ENCODE peak calls at places on chromosomes 13 and 19, in eight cellular contexts. L, T, N, V, G, U, E and Z are unnamed samples.

GRCh38 chr13:98285317-98285716 is 108.2 kb upstream of the RNF113B start:
- DNase-seq in L (peak), T (peak), N (no peak), V (peak), G (no peak), U (no peak), E (no peak), Z (peak)

GRCh38 chr13:40315416-40316064 is 350.9 kb downstream of the FOXO1 start:
- DNase-seq in L (no peak), T (no peak), N (no peak), V (peak), G (peak), U (no peak), E (no peak), Z (no peak)

GRCh38 chr13:44648392-44649117 is 72.4 kb upstream of the TSC22D1 start:
- DNase-seq in L (no peak), T (no peak), N (no peak), V (no peak), G (no peak), U (peak), E (no peak), Z (no peak)

GRCh38 chr19:10424011-10424637 is 3.8 kb downstream of the PDE4A start:
- DNase-seq in L (peak), T (peak), N (peak), V (peak), G (peak), U (peak), E (peak), Z (no peak)

GRCh38 chr19:58401825-58402433 is 6.5 kb downstream of the RNF225 start:
- DNase-seq in L (no peak), T (no peak), N (no peak), V (no peak), G (no peak), U (no peak), E (no peak), Z (no peak)

GRCh38 chr13:60303166-60303565 is 93.9 kb upstream of the TDRD3 start:
- DNase-seq in L (no peak), T (no peak), N (no peak), V (no peak), G (no peak), U (no peak), E (no peak), Z (no peak)

GRCh38 chr13:48449656-48450055 is 36.7 kb upstream of the LPAR6 start:
- DNase-seq in L (peak), T (no peak), N (no peak), V (peak), G (no peak), U (peak), E (no peak), Z (no peak)

GRCh38 chr19:14117668-14118164 is at the start of gene PRKACA:
- DNase-seq in L (peak), T (peak), N (peak), V (peak), G (peak), U (peak), E (peak), Z (peak)

GRCh38 chr13:28819046-28819747 is 942 bp upstream of the MTUS2 start:
- DNase-seq in L (peak), T (peak), N (peak), V (no peak), G (no peak), U (peak), E (peak), Z (no peak)

GRCh38 chr19:16527971-16528521 is 14.2 kb downstream of the CHERP start:
- DNase-seq in L (no peak), T (no peak), N (peak), V (no peak), G (peak), U (peak), E (peak), Z (no peak)

GRCh38 chr19:12665281-12665573 is 1.3 kb downstream of the MAN2B1 start:
- DNase-seq in L (no peak), T (no peak), N (no peak), V (no peak), G (peak), U (no peak), E (no peak), Z (no peak)

GRCh38 chr19:8304841-8305621 is 3.1 kb downstream of the CD320 start:
- DNase-seq in L (no peak), T (peak), N (peak), V (no peak), G (no peak), U (peak), E (peak), Z (no peak)

GRCh38 chr19:17074628-17075034 is 621 bp downstream of the HAUS8 start:
- DNase-seq in L (no peak), T (no peak), N (no peak), V (no peak), G (no peak), U (no peak), E (no peak), Z (no peak)

GRCh38 chr13:112450567-112451240 is 74.5 kb downstream of the SPACA7 start:
- DNase-seq in L (no peak), T (peak), N (no peak), V (no peak), G (no peak), U (no peak), E (no peak), Z (no peak)

GRCh38 chr19:35348909-35349611 is 1.4 kb downstream of the FFAR1 start:
- DNase-seq in L (no peak), T (no peak), N (peak), V (no peak), G (no peak), U (no peak), E (no peak), Z (no peak)

GRCh38 chr19:16339361-16339725 is 14.7 kb downstream of the KLF2 start:
- DNase-seq in L (no peak), T (no peak), N (no peak), V (no peak), G (no peak), U (no peak), E (no peak), Z (no peak)

GRCh38 chr19:4233282-4233853 is 4.0 kb downstream of the EBI3 start:
- DNase-seq in L (peak), T (peak), N (peak), V (peak), G (peak), U (peak), E (peak), Z (no peak)

GRCh38 chr19:56193981-56194380 is 3.6 kb downstream of the ZSCAN5B start:
- DNase-seq in L (no peak), T (no peak), N (no peak), V (no peak), G (no peak), U (no peak), E (no peak), Z (no peak)

GRCh38 chr13:69092615-69093322 is 1014.9 kb upstream of the ATXN8OS start:
- DNase-seq in L (no peak), T (no peak), N (peak), V (no peak), G (no peak), U (no peak), E (peak), Z (no peak)

GRCh38 chr19:3586124-3586626 is 897 bp downstream of the GIPC3 start:
- DNase-seq in L (no peak), T (peak), N (peak), V (no peak), G (no peak), U (no peak), E (peak), Z (no peak)

GRCh38 chr19:41821003-41821735 is 23.3 kb downstream of the LYPD4 start:
- DNase-seq in L (peak), T (peak), N (peak), V (peak), G (peak), U (peak), E (peak), Z (no peak)

GRCh38 chr13:24540236-24541126 is 27.9 kb upstream of the PARP4 start:
- DNase-seq in L (no peak), T (no peak), N (peak), V (peak), G (no peak), U (peak), E (peak), Z (no peak)

GRCh38 chr19:49881186-49881585 is 3.7 kb downstream of the TBC1D17 start:
- DNase-seq in L (no peak), T (no peak), N (no peak), V (no peak), G (no peak), U (no peak), E (no peak), Z (no peak)

GRCh38 chr19:492091-492531 is 4.2 kb upstream of the MADCAM1 start:
- DNase-seq in L (no peak), T (no peak), N (no peak), V (no peak), G (no peak), U (no peak), E (peak), Z (no peak)

GRCh38 chr19:9934132-9934950 is 2.0 kb downstream of the OLFM2 start:
- DNase-seq in L (peak), T (peak), N (peak), V (peak), G (peak), U (peak), E (peak), Z (no peak)

GRCh38 chr19:6801397-6802086 is 29.0 kb downstream of the VAV1 start:
- DNase-seq in L (no peak), T (peak), N (no peak), V (peak), G (peak), U (no peak), E (peak), Z (peak)

GRCh38 chr13:112733112-112733511 is 43.3 kb downstream of the ATP11A start:
- DNase-seq in L (no peak), T (peak), N (peak), V (no peak), G (no peak), U (no peak), E (peak), Z (no peak)

GRCh38 chr13:31946091-31946770 is 85.3 kb upstream of the FRY start:
- DNase-seq in L (peak), T (no peak), N (no peak), V (no peak), G (no peak), U (no peak), E (no peak), Z (no peak)